ENCODE peak calls at places on chromosomes 2 and 18, in eight cellular contexts. W is neural progenitor cell, Y is colonic mucosa, V is HFFc6, F is dorsolateral prefrontal cortex, R is HCT116, M is mesothelial cell of epicardium, B is endothelial cell of umbilical vein. X is an unnamed sample.

GRCh38 chr2:8144785-8145184 is 537.1 kb upstream of the ID2 start:
- DNase-seq in W (no peak), Y (no peak), V (peak; percentile 75), F (no peak), R (no peak), M (no peak), B (no peak), X (no peak)

GRCh38 chr2:137117385-137117784 is 352.0 kb downstream of the THSD7B start:
- DNase-seq in W (no peak), Y (no peak), V (peak; percentile 15), F (no peak), R (no peak), M (no peak), B (no peak), X (no peak)

GRCh38 chr18:70643812-70644211 is 355.0 kb downstream of the SOCS6 start:
- DNase-seq in W (no peak), Y (no peak), V (no peak), F (no peak), R (no peak), M (no peak), B (no peak), X (no peak)

GRCh38 chr2:128425731-128426620 is 107.3 kb upstream of the HS6ST1 start:
- DNase-seq in W (no peak), Y (no peak), V (no peak), F (no peak), R (no peak), M (no peak), B (no peak), X (no peak)

GRCh38 chr2:99960724-99961566 is 181.4 kb downstream of the AFF3 start:
- DNase-seq in W (no peak), Y (no peak), V (no peak), F (no peak), R (no peak), M (no peak), B (no peak), X (no peak)

GRCh38 chr2:16506366-16506765 is 159.3 kb downstream of the CYRIA start:
- DNase-seq in W (no peak), Y (no peak), V (no peak), F (no peak), R (no peak), M (no peak), B (no peak), X (no peak)

GRCh38 chr2:72271276-72271614 is 123.6 kb upstream of the CYP26B1 start:
- DNase-seq in W (no peak), Y (no peak), V (no peak), F (no peak), R (no peak), M (no peak), B (peak; percentile 30), X (no peak)

GRCh38 chr2:40346535-40347354 is 105.1 kb downstream of the SLC8A1 start:
- DNase-seq in W (no peak), Y (no peak), V (peak; percentile 38), F (no peak), R (no peak), M (no peak), B (peak; percentile 28), X (no peak)

GRCh38 chr2:218073185-218073584 is 4.1 kb downstream of the RUFY4 start:
- DNase-seq in W (no peak), Y (no peak), V (no peak), F (no peak), R (no peak), M (no peak), B (no peak), X (no peak)

GRCh38 chr2:211423018-211423417 is 866.6 kb downstream of the CPS1 start:
- DNase-seq in W (no peak), Y (no peak), V (no peak), F (no peak), R (no peak), M (no peak), B (no peak), X (no peak)

GRCh38 chr2:37857485-37858196 is 67.4 kb upstream of the RMDN2 start:
- DNase-seq in W (no peak), Y (no peak), V (peak; percentile 53), F (no peak), R (no peak), M (no peak), B (no peak), X (no peak)

GRCh38 chr2:233973786-233974185 is 56.6 kb downstream of the TRPM8 start:
- DNase-seq in W (no peak), Y (no peak), V (no peak), F (no peak), R (no peak), M (no peak), B (no peak), X (no peak)

GRCh38 chr2:209331291-209331844 is 92.5 kb upstream of the MAP2 start:
- DNase-seq in W (peak; percentile 62), Y (no peak), V (peak; percentile 33), F (no peak), R (peak; percentile 62), M (no peak), B (peak; percentile 43), X (no peak)

GRCh38 chr2:110858135-110858737 is 125.9 kb downstream of the ACOXL start:
- DNase-seq in W (no peak), Y (no peak), V (no peak), F (no peak), R (no peak), M (no peak), B (no peak), X (peak; percentile 36)

GRCh38 chr2:179096090-179096489 is 46.2 kb upstream of the CCDC141 start:
- DNase-seq in W (no peak), Y (no peak), V (no peak), F (no peak), R (no peak), M (no peak), B (no peak), X (peak; percentile 15)

GRCh38 chr18:57029761-57030160 is 117.1 kb upstream of the BOD1L2 start:
- DNase-seq in W (peak; percentile 42), Y (no peak), V (no peak), F (no peak), R (no peak), M (no peak), B (no peak), X (no peak)
- TF ChIP-seq CTCF in W (peak; percentile 44), Y (no peak), V (peak; percentile 29), F (no peak), R (peak; percentile 14), M (no peak), B (no peak), X (no peak)

GRCh38 chr2:23578964-23579671 is 194.1 kb downstream of the KLHL29 start:
- DNase-seq in W (no peak), Y (no peak), V (no peak), F (no peak), R (no peak), M (no peak), B (peak; percentile 21), X (no peak)
- TF ChIP-seq CTCF in W (no peak), Y (no peak), V (no peak), F (peak; percentile 45), R (no peak), M (no peak), B (no peak), X (no peak)

GRCh38 chr2:44671896-44672295 is 269.6 kb upstream of the SIX3 start:
- DNase-seq in W (peak; percentile 32), Y (no peak), V (no peak), F (no peak), R (no peak), M (no peak), B (no peak), X (no peak)

GRCh38 chr2:44672431-44672830 is 269.1 kb upstream of the SIX3 start:
- DNase-seq in W (no peak), Y (no peak), V (no peak), F (no peak), R (no peak), M (no peak), B (no peak), X (no peak)

GRCh38 chr2:44663471-44664073 is 277.9 kb upstream of the SIX3 start:
- DNase-seq in W (no peak), Y (no peak), V (no peak), F (no peak), R (no peak), M (no peak), B (no peak), X (no peak)

GRCh38 chr2:44671276-44671675 is 270.2 kb upstream of the SIX3 start:
- DNase-seq in W (no peak), Y (no peak), V (no peak), F (no peak), R (no peak), M (no peak), B (no peak), X (no peak)

GRCh38 chr2:44668336-44668735 is 273.2 kb upstream of the SIX3 start:
- DNase-seq in W (peak; percentile 30), Y (no peak), V (no peak), F (no peak), R (peak; percentile 2), M (no peak), B (peak; percentile 10), X (no peak)
- TF ChIP-seq CTCF in W (peak; percentile 57), Y (no peak), V (no peak), F (no peak), R (peak; percentile 40), M (no peak), B (peak; percentile 2), X (no peak)

GRCh38 chr2:60505240-60505639 is 48.2 kb downstream of the BCL11A start:
- DNase-seq in W (no peak), Y (no peak), V (no peak), F (no peak), R (no peak), M (no peak), B (no peak), X (no peak)

GRCh38 chr2:60500861-60501260 is 52.6 kb downstream of the BCL11A start:
- DNase-seq in W (no peak), Y (no peak), V (no peak), F (no peak), R (no peak), M (no peak), B (no peak), X (no peak)

GRCh38 chr2:60505861-60506260 is 47.6 kb downstream of the BCL11A start:
- DNase-seq in W (no peak), Y (no peak), V (no peak), F (no peak), R (no peak), M (no peak), B (no peak), X (no peak)

GRCh38 chr2:60502123-60502522 is 51.3 kb downstream of the BCL11A start:
- DNase-seq in W (no peak), Y (no peak), V (no peak), F (no peak), R (no peak), M (no peak), B (no peak), X (no peak)

GRCh38 chr2:60503923-60504514 is 49.4 kb downstream of the BCL11A start:
- DNase-seq in W (no peak), Y (no peak), V (no peak), F (no peak), R (no peak), M (no peak), B (no peak), X (no peak)
- TF ChIP-seq CTCF in W (no peak), Y (no peak), V (no peak), F (no peak), R (peak; percentile 13), M (no peak), B (no peak), X (no peak)

DNA sequence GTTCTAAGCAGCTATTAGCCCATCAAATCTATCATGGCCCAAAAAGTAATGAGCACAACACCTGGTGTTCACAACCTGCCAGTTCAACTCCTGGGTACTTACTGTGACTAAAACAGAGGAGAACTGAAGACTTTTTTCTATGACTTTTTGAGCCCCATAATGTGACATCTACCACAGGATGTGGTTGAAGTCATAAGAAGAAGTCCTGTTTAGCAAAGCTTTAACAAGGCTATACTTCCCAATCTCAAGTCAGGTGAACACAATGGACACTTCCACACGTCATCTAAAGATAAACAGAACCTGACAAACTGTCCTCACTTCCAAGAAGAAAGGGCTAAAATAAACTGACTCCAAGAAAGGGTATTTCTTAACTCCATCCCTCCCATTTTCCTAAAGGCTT is 138.8 kb downstream of the ATAD2B start:
- DNase-seq in W (no peak), Y (no peak), V (no peak), F (no peak), R (no peak), M (no peak), B (no peak), X (no peak)
- TF ChIP-seq CTCF in W (no peak), Y (no peak), V (no peak), F (no peak), R (no peak), M (no peak), B (no peak), X (no peak)